ENCODE peak calls at places on chromosomes 2 and 18, in eight cellular contexts. U, P, C, L, G, O, D and Y are unnamed samples.

GRCh38 chr2:26735883-26736588 is 28.0 kb upstream of the SLC35F6 start:
- DNase-seq in U (no peak), P (no peak), C (no peak), L (no peak), G (no peak), O (no peak), D (no peak), Y (no peak)

GRCh38 chr2:28414583-28414982 is 21.9 kb downstream of the FOSL2 start:
- DNase-seq in U (no peak), P (no peak), C (no peak), L (no peak), G (no peak), O (no peak), D (no peak), Y (no peak)

GRCh38 chr2:62248226-62248625 is 52.3 kb downstream of the B3GNT2 start:
- DNase-seq in U (no peak), P (no peak), C (peak), L (no peak), G (no peak), O (no peak), D (no peak), Y (no peak)

GRCh38 chr18:13530879-13531387 is 195.4 kb downstream of the FAM210A start:
- DNase-seq in U (peak), P (no peak), C (peak), L (peak), G (peak), O (no peak), D (peak), Y (peak)

GRCh38 chr2:85662899-85663683 is 4.9 kb downstream of the SFTPB start:
- DNase-seq in U (peak), P (no peak), C (peak), L (peak), G (peak), O (no peak), D (peak), Y (peak)

GRCh38 chr2:31081497-31081896 is 56.7 kb downstream of the GALNT14 start:
- DNase-seq in U (no peak), P (no peak), C (no peak), L (no peak), G (no peak), O (no peak), D (no peak), Y (no peak)

GRCh38 chr2:31335921-31336570 is 78.5 kb downstream of the XDH start:
- DNase-seq in U (no peak), P (no peak), C (no peak), L (peak), G (no peak), O (no peak), D (peak), Y (peak)

GRCh38 chr2:114550895-114551793 is 108.7 kb downstream of the DPP10 start:
- DNase-seq in U (no peak), P (no peak), C (peak), L (peak), G (peak), O (peak), D (peak), Y (peak)

GRCh38 chr18:49878567-49878966 is 65.2 kb upstream of the ACAA2 start:
- DNase-seq in U (no peak), P (no peak), C (no peak), L (peak), G (no peak), O (no peak), D (no peak), Y (peak)

GRCh38 chr2:196925445-196925767 is 1.1 kb downstream of the PGAP1 start:
- DNase-seq in U (no peak), P (no peak), C (no peak), L (peak), G (no peak), O (no peak), D (no peak), Y (no peak)

GRCh38 chr2:25090801-25091200 is 48.9 kb downstream of the EFR3B start:
- DNase-seq in U (no peak), P (no peak), C (no peak), L (no peak), G (no peak), O (no peak), D (no peak), Y (no peak)

GRCh38 chr2:187462839-187463238 is 14.8 kb upstream of the CALCRL start:
- DNase-seq in U (no peak), P (no peak), C (no peak), L (no peak), G (no peak), O (no peak), D (no peak), Y (no peak)

GRCh38 chr18:9218052-9218451 is 81.5 kb downstream of the ANKRD12 start:
- DNase-seq in U (no peak), P (no peak), C (no peak), L (peak), G (no peak), O (no peak), D (no peak), Y (peak)

GRCh38 chr2:238731961-238732360 is 115.9 kb upstream of the TWIST2 start:
- DNase-seq in U (no peak), P (no peak), C (peak), L (no peak), G (no peak), O (no peak), D (no peak), Y (no peak)

GRCh38 chr18:12093520-12094257 is at the start of gene ANKRD62:
- DNase-seq in U (no peak), P (no peak), C (no peak), L (no peak), G (no peak), O (no peak), D (no peak), Y (no peak)